ENCODE peak calls at places on chromosomes 16 and 17, in seven cellular contexts. E is Peyer's patch, J is esophagus muscularis mucosa, K is transverse colon, U is AG09309, R is WERI-Rb-1, G is tibial artery. V is an unnamed sample.

GRCh38 chr17:64309710-64310109 is 46.6 kb upstream of the TEX2 start:
- DNase-seq in R (no peak), K (no peak), G (no peak), U (no peak), J (no peak), E (no peak), V (no peak)

GRCh38 chr16:64711596-64711995 is 410.3 kb downstream of the CDH11 start:
- DNase-seq in G (no peak), U (no peak), J (no peak), E (no peak), R (no peak), K (no peak), V (no peak)

GRCh38 chr16:66248096-66248495 is 118.4 kb upstream of the CDH5 start:
- DNase-seq in U (peak; percentile 55), E (peak; percentile 56), K (peak; percentile 37), R (no peak), G (peak; percentile 86), J (no peak), V (no peak)

GRCh38 chr16:30896890-30897730 is 696 bp downstream of the CTF1 start:
- DNase-seq in U (peak; percentile 52), G (peak; percentile 96), E (peak; percentile 95), J (peak; percentile 98), K (peak; percentile 91), R (no peak), V (no peak)

GRCh38 chr17:77887464-77888241 is 70.8 kb upstream of the TNRC6C start:
- DNase-seq in K (peak; percentile 70), U (peak; percentile 59), E (peak; percentile 62), R (no peak), G (peak; percentile 97), J (peak; percentile 97), V (no peak)

GRCh38 chr16:30748634-30749445 is 615 bp downstream of the PHKG2 start:
- DNase-seq in K (peak; percentile 58), G (no peak), R (peak; percentile 55), U (no peak), E (peak; percentile 69), J (no peak), V (no peak)

GRCh38 chr17:39339272-39339671 is 62.2 kb downstream of the FBXL20 start:
- DNase-seq in J (no peak), G (no peak), U (no peak), K (no peak), E (no peak), R (no peak), V (no peak)

GRCh38 chr16:80705596-80705995 is 98.8 kb downstream of the CDYL2 start:
- DNase-seq in K (no peak), J (no peak), U (no peak), E (no peak), G (no peak), R (no peak), V (no peak)

DNA sequence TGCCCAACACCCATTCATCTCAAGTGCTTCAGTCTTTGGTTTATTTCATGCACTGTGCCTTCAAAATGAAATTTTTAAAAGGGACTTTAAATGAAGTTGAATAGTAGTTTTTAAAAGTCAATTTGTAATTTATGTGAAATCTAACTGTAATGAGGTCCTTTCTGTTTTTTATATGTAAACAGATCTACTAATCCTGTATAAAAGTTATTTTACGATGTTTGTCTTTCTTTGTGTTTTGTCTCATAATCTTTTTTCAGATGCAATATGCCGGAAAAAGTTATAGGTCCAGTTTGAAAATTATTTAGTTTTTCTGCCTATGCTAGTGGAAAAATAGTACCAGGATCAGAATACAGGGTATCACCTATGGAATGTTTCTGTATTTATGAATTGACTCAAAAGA is 8.7 kb upstream of the GOSR1 start:
- DNase-seq in R (no peak), E (no peak), K (no peak), J (no peak), U (no peak), G (no peak), V (no peak)
- H3K4me3 ChIP-seq in R (no peak overlapping the region), E (no peak overlapping the region), K (no peak overlapping the region), J (no peak overlapping the region), U (no peak overlapping the region), G (no peak overlapping the region), V (no peak overlapping the region)

GRCh38 chr17:35878361-35878760 is 1.8 kb downstream of the CCL5 start:
- DNase-seq in R (no peak), J (no peak), U (no peak), G (no peak), K (no peak), E (no peak), V (no peak)

GRCh38 chr17:35877345-35878029 is 2.7 kb downstream of the CCL5 start:
- DNase-seq in G (no peak), R (no peak), K (no peak), U (no peak), E (no peak), J (no peak), V (no peak)

GRCh38 chr17:35875439-35876139 is 4.6 kb downstream of the CCL5 start:
- DNase-seq in K (no peak), R (no peak), U (no peak), G (no peak), J (no peak), E (no peak), V (no peak)

DNA sequence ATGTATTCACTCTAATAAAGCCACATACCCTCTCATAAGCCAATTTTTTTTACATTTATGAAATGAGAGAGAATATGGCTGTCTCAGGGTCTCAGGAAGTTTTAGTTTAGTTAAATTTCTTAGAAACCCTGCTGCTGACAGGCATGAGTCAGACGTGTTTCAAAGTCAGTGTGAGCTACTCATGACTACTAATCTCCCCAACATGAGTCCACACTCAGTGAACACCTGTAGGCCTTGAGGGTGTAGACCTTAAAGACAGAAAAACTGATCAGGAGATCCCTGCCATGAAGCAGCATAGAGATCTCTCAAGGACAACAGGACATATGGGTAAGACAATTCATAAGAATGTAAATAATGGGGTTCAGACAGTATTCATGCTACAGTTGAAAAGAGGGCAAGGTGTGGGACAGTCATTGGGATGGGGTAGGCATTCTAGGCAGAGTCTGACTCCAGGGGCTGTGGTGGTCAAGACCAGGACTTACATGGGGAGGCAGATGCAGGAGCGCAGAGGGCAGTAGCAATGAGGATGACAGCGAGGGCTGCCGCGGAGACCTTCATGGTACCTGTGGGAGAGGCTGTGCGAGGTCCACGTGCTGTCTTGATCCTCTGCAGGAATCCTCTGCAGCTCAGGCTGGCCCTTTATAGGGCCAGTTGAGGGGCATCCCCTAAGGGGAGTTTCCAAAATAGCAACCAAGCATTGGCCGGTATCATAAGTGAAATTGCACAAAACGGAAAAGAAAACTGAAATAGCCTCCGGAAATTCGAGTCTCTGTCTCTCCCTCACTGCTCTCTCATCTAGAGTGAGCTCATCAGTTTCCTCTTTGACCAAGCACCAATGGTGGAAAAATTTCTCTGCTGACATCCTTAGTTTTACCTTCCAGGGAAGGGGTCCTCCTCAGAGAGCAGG is at the start of gene CCL5:
- DNase-seq in J (no peak), K (peak; percentile 28), U (no peak), R (no peak), G (no peak), E (no peak), V (peak; percentile 79)
- H3K4me3 ChIP-seq in J (no peak within 1 kb of the TSS), K (no peak within 1 kb of the TSS), U (no peak within 1 kb of the TSS), R (no peak within 1 kb of the TSS), G (no peak within 1 kb of the TSS), E (peak within 1 kb of the TSS; percentile 29), V (peak within 1 kb of the TSS; percentile 42)

DNA sequence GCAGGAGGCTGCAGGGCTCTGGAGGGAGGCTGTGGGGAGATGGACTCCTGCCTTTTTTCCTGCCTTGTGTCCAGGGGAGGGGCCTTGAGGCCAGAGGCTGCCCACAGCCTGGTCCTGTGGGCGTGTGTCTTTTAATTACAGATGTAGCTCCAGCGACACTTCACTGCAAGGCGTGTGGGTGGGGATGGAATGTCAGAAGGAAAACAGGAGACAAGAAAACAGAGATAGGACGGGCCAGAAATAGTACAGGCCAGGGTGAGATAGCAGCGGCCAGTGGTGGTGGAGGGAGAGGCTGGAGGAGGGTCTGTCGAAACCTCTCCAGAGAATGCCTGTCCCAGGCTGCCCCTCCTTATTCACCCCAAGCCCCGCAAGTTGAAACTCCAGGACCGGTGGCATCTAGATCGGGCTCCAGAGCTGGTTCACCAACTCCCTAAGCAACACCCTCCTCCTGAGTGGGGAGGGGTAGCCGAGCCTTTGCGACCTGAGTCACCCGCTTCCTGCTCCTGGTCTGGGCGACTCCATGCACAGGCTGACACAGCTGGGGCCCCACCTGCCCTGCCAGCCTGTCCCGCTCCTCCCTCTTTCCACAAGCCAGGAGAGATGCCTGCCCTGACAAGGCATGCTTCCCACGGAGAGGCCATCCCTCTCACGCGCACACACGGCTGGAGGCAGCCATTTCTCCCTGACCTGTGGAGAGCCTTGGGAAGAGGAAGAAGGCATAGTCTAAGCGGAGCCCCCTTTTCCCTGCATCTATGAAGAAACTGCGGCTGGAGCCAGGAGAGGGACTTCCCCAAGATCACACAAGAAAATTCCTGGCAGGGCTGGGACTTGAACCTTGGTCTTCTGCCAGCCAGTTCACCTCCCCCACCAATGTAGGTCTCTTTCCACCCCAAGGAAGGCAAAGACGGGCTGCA is 6.6 kb upstream of the JUP start:
- DNase-seq in J (no peak), G (no peak), K (peak; percentile 81), E (peak; percentile 88), R (no peak), U (no peak), V (no peak)
- H3K4me3 ChIP-seq in J (no peak overlapping the region), G (no peak overlapping the region), K (no peak overlapping the region), E (no peak overlapping the region), R (no peak overlapping the region), U (no peak overlapping the region), V (no peak overlapping the region)

DNA sequence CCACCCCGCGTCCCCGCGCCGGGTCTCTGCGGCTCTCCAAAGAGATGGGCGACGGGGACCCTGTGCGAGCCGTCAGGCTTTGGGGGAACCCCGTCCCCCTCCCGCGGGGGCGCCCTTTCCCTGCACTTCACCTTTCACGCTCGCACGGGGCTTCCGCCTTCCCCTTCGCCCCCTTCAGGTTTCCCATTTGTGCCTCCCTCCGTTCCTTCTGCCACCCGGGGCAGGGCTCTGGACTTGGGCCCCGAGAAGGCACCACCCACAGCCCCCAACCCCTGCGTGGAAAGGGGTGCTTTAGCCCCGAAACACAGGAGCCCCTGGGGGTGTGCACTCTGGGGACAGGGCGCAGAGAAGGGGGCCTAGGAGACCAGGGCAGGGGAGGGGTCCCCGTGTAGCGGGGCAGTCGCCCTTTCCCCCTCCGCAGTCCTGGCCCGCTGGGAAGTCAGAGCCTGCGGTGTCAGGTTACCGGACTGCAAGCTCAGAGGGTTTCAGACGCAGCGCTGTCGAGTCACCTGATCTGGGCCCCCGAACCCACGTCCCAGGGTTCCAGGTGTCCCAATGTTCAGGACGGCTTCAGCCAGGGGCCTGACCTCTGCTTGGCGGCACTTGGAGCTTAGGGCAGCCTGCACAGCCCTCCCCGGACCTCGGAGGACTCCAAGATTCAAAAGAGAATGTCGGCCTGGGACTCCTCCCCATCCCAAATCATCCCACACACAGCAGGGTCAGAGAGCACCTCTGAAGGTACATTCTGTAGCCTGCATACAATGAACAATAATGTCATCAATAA is 6.7 kb upstream of the CCDC92B start:
- DNase-seq in G (no peak), E (no peak), K (no peak), U (no peak), J (no peak), R (no peak), V (no peak)
- H3K4me3 ChIP-seq in G (peak overlapping the region; percentile 7), E (no peak overlapping the region), K (peak overlapping the region; percentile 45), U (no peak overlapping the region), J (peak overlapping the region; percentile 57), R (no peak overlapping the region), V (no peak overlapping the region)

DNA sequence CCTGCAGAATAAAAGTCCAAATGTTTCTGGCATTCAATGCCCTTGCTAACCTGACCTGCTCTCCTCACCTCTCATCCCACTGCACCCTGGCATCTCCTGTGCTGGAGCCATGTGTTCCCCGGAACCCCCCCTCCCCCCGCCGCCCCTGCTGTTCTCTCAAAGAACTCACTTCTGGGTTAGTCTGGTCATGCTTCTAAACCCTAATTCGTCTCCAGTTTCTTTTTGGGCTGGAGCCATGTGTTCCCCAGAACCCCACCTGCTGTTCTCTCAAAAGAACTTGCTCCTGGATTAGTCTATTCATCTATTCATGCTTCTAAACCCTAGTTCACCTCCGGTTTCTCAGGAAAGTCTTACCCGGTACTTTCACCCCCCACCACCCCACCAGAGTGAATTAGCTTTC is 808 bp upstream of the ALOX15 start:
- DNase-seq in J (no peak), G (no peak), E (no peak), U (no peak), K (no peak), R (no peak), V (no peak)
- H3K4me3 ChIP-seq in J (no peak overlapping the region), G (no peak overlapping the region), E (no peak overlapping the region), U (no peak overlapping the region), K (no peak overlapping the region), R (no peak overlapping the region), V (no peak overlapping the region)

V was measured in GM12864.